ENCODE peak calls at places on chromosomes 5 and 9, in six cellular contexts. One of them, this sample, is unnamed.

GRCh38 chr5:162684145-162684544 is 616.6 kb downstream of the GABRG2 start:
- DNase-seq in activated T-cell treated with anti-CD3 and anti-CD28 coated beads, Interleukin-2, amount 50 U/mL, for 72 hours: no peak
- DNase-seq in IMR-90: no peak
- DNase-seq in activated naive CD8-positive, alpha-beta T cell treated with anti-CD3 and anti-CD28 coated beads, Interleukin-2, amount 50 U/mL, for 24 hours: no peak
- DNase-seq in HuH-7.5: no peak
- DNase-seq in GM10248: no peak
- DNase-seq in this sample: no peak

GRCh38 chr9:18668944-18669343 is 195.0 kb downstream of the ADAMTSL1 start:
- DNase-seq in HuH-7.5: no peak
- DNase-seq in GM10248: no peak
- DNase-seq in IMR-90: no peak
- DNase-seq in activated T-cell treated with anti-CD3 and anti-CD28 coated beads, Interleukin-2, amount 50 U/mL, for 72 hours: no peak
- DNase-seq in activated naive CD8-positive, alpha-beta T cell treated with anti-CD3 and anti-CD28 coated beads, Interleukin-2, amount 50 U/mL, for 24 hours: no peak
- DNase-seq in this sample: no peak

GRCh38 chr5:168356592-168356991 is 65.1 kb downstream of the WWC1 start:
- DNase-seq in HuH-7.5: no peak
- DNase-seq in activated T-cell treated with anti-CD3 and anti-CD28 coated beads, Interleukin-2, amount 50 U/mL, for 72 hours: no peak
- DNase-seq in IMR-90: no peak
- DNase-seq in GM10248: no peak
- DNase-seq in activated naive CD8-positive, alpha-beta T cell treated with anti-CD3 and anti-CD28 coated beads, Interleukin-2, amount 50 U/mL, for 24 hours: no peak
- DNase-seq in this sample: peak; percentile 14

GRCh38 chr5:66587771-66588170 is 8.4 kb upstream of the MAST4 start:
- DNase-seq in IMR-90: no peak
- DNase-seq in GM10248: no peak
- DNase-seq in activated T-cell treated with anti-CD3 and anti-CD28 coated beads, Interleukin-2, amount 50 U/mL, for 72 hours: no peak
- DNase-seq in activated naive CD8-positive, alpha-beta T cell treated with anti-CD3 and anti-CD28 coated beads, Interleukin-2, amount 50 U/mL, for 24 hours: no peak
- DNase-seq in HuH-7.5: no peak
- DNase-seq in this sample: no peak

GRCh38 chr5:150671509-150672236 is 10.6 kb downstream of the MYOZ3 start:
- DNase-seq in HuH-7.5: no peak
- DNase-seq in IMR-90: no peak
- DNase-seq in activated naive CD8-positive, alpha-beta T cell treated with anti-CD3 and anti-CD28 coated beads, Interleukin-2, amount 50 U/mL, for 24 hours: peak; percentile 18
- DNase-seq in GM10248: no peak
- DNase-seq in activated T-cell treated with anti-CD3 and anti-CD28 coated beads, Interleukin-2, amount 50 U/mL, for 72 hours: peak; percentile 37
- DNase-seq in this sample: no peak

GRCh38 chr5:176447538-176447981 is 625 bp upstream of the FAF2 start:
- DNase-seq in activated naive CD8-positive, alpha-beta T cell treated with anti-CD3 and anti-CD28 coated beads, Interleukin-2, amount 50 U/mL, for 24 hours: no peak
- DNase-seq in GM10248: no peak
- DNase-seq in activated T-cell treated with anti-CD3 and anti-CD28 coated beads, Interleukin-2, amount 50 U/mL, for 72 hours: no peak
- DNase-seq in IMR-90: no peak
- DNase-seq in HuH-7.5: peak; percentile 47
- DNase-seq in this sample: no peak

GRCh38 chr9:136095495-136096058 is 488 bp upstream of the NACC2 start:
- DNase-seq in IMR-90: peak; percentile 31
- DNase-seq in activated T-cell treated with anti-CD3 and anti-CD28 coated beads, Interleukin-2, amount 50 U/mL, for 72 hours: peak; percentile 34
- DNase-seq in activated naive CD8-positive, alpha-beta T cell treated with anti-CD3 and anti-CD28 coated beads, Interleukin-2, amount 50 U/mL, for 24 hours: no peak
- DNase-seq in GM10248: no peak
- DNase-seq in HuH-7.5: peak; percentile 81
- DNase-seq in this sample: no peak

GRCh38 chr9:129879103-129879699 is 43.9 kb downstream of the USP20 start:
- DNase-seq in HuH-7.5: no peak
- DNase-seq in IMR-90: no peak
- DNase-seq in activated T-cell treated with anti-CD3 and anti-CD28 coated beads, Interleukin-2, amount 50 U/mL, for 72 hours: no peak
- DNase-seq in activated naive CD8-positive, alpha-beta T cell treated with anti-CD3 and anti-CD28 coated beads, Interleukin-2, amount 50 U/mL, for 24 hours: no peak
- DNase-seq in GM10248: no peak
- DNase-seq in this sample: no peak

GRCh38 chr5:114477816-114478330 is 116.0 kb downstream of the KCNN2 start:
- DNase-seq in activated naive CD8-positive, alpha-beta T cell treated with anti-CD3 and anti-CD28 coated beads, Interleukin-2, amount 50 U/mL, for 24 hours: no peak
- DNase-seq in GM10248: no peak
- DNase-seq in HuH-7.5: no peak
- DNase-seq in IMR-90: peak; percentile 4
- DNase-seq in activated T-cell treated with anti-CD3 and anti-CD28 coated beads, Interleukin-2, amount 50 U/mL, for 72 hours: no peak
- DNase-seq in this sample: no peak

GRCh38 chr9:125867752-125868400 is 120.7 kb downstream of the PBX3 start:
- DNase-seq in activated T-cell treated with anti-CD3 and anti-CD28 coated beads, Interleukin-2, amount 50 U/mL, for 72 hours: no peak
- DNase-seq in HuH-7.5: no peak
- DNase-seq in GM10248: no peak
- DNase-seq in IMR-90: peak; percentile 44
- DNase-seq in activated naive CD8-positive, alpha-beta T cell treated with anti-CD3 and anti-CD28 coated beads, Interleukin-2, amount 50 U/mL, for 24 hours: no peak
- DNase-seq in this sample: no peak

GRCh38 chr5:171143926-171144325 is 165.1 kb upstream of the TLX3 start:
- DNase-seq in HuH-7.5: no peak
- DNase-seq in activated T-cell treated with anti-CD3 and anti-CD28 coated beads, Interleukin-2, amount 50 U/mL, for 72 hours: no peak
- DNase-seq in activated naive CD8-positive, alpha-beta T cell treated with anti-CD3 and anti-CD28 coated beads, Interleukin-2, amount 50 U/mL, for 24 hours: no peak
- DNase-seq in IMR-90: no peak
- DNase-seq in GM10248: no peak
- DNase-seq in this sample: no peak

GRCh38 chr9:122127396-122127798 is 32.2 kb downstream of the NDUFA8 start:
- DNase-seq in HuH-7.5: no peak
- DNase-seq in GM10248: no peak
- DNase-seq in IMR-90: no peak
- DNase-seq in activated T-cell treated with anti-CD3 and anti-CD28 coated beads, Interleukin-2, amount 50 U/mL, for 72 hours: no peak
- DNase-seq in activated naive CD8-positive, alpha-beta T cell treated with anti-CD3 and anti-CD28 coated beads, Interleukin-2, amount 50 U/mL, for 24 hours: peak; percentile 27
- DNase-seq in this sample: peak; percentile 61

GRCh38 chr5:14168793-14169262 is 25.7 kb downstream of the TRIO start:
- DNase-seq in GM10248: no peak
- DNase-seq in activated naive CD8-positive, alpha-beta T cell treated with anti-CD3 and anti-CD28 coated beads, Interleukin-2, amount 50 U/mL, for 24 hours: no peak
- DNase-seq in IMR-90: no peak
- DNase-seq in activated T-cell treated with anti-CD3 and anti-CD28 coated beads, Interleukin-2, amount 50 U/mL, for 72 hours: no peak
- DNase-seq in HuH-7.5: no peak
- DNase-seq in this sample: no peak

GRCh38 chr9:114007991-114008666 is 70.0 kb downstream of the AMBP start:
- DNase-seq in activated naive CD8-positive, alpha-beta T cell treated with anti-CD3 and anti-CD28 coated beads, Interleukin-2, amount 50 U/mL, for 24 hours: no peak
- DNase-seq in IMR-90: no peak
- DNase-seq in activated T-cell treated with anti-CD3 and anti-CD28 coated beads, Interleukin-2, amount 50 U/mL, for 72 hours: no peak
- DNase-seq in GM10248: no peak
- DNase-seq in HuH-7.5: no peak
- DNase-seq in this sample: peak; percentile 46

GRCh38 chr9:91809581-91810285 is 140.3 kb downstream of the ROR2 start:
- DNase-seq in activated naive CD8-positive, alpha-beta T cell treated with anti-CD3 and anti-CD28 coated beads, Interleukin-2, amount 50 U/mL, for 24 hours: no peak
- DNase-seq in IMR-90: peak; percentile 53
- DNase-seq in HuH-7.5: no peak
- DNase-seq in activated T-cell treated with anti-CD3 and anti-CD28 coated beads, Interleukin-2, amount 50 U/mL, for 72 hours: no peak
- DNase-seq in GM10248: no peak
- DNase-seq in this sample: peak; percentile 67

GRCh38 chr5:138724470-138725146 is 28.6 kb upstream of the CTNNA1 start:
- DNase-seq in activated naive CD8-positive, alpha-beta T cell treated with anti-CD3 and anti-CD28 coated beads, Interleukin-2, amount 50 U/mL, for 24 hours: no peak
- DNase-seq in GM10248: no peak
- DNase-seq in IMR-90: no peak
- DNase-seq in HuH-7.5: no peak
- DNase-seq in activated T-cell treated with anti-CD3 and anti-CD28 coated beads, Interleukin-2, amount 50 U/mL, for 72 hours: no peak
- DNase-seq in this sample: peak; percentile 81

GRCh38 chr9:124869986-124870560 is 8.1 kb downstream of the ARPC5L start:
- DNase-seq in activated naive CD8-positive, alpha-beta T cell treated with anti-CD3 and anti-CD28 coated beads, Interleukin-2, amount 50 U/mL, for 24 hours: peak; percentile 87
- DNase-seq in IMR-90: peak; percentile 37
- DNase-seq in HuH-7.5: no peak
- DNase-seq in GM10248: peak; percentile 69
- DNase-seq in activated T-cell treated with anti-CD3 and anti-CD28 coated beads, Interleukin-2, amount 50 U/mL, for 72 hours: peak; percentile 92
- DNase-seq in this sample: no peak

GRCh38 chr5:49953-50544 is 41.9 kb upstream of the PLEKHG4B start:
- DNase-seq in activated naive CD8-positive, alpha-beta T cell treated with anti-CD3 and anti-CD28 coated beads, Interleukin-2, amount 50 U/mL, for 24 hours: no peak
- DNase-seq in HuH-7.5: no peak
- DNase-seq in activated T-cell treated with anti-CD3 and anti-CD28 coated beads, Interleukin-2, amount 50 U/mL, for 72 hours: no peak
- DNase-seq in IMR-90: no peak
- DNase-seq in GM10248: no peak
- DNase-seq in this sample: no peak

GRCh38 chr9:137708590-137709284 is 89.9 kb downstream of the EHMT1 start:
- DNase-seq in HuH-7.5: no peak
- DNase-seq in IMR-90: no peak
- DNase-seq in activated T-cell treated with anti-CD3 and anti-CD28 coated beads, Interleukin-2, amount 50 U/mL, for 72 hours: no peak
- DNase-seq in GM10248: no peak
- DNase-seq in activated naive CD8-positive, alpha-beta T cell treated with anti-CD3 and anti-CD28 coated beads, Interleukin-2, amount 50 U/mL, for 24 hours: no peak
- DNase-seq in this sample: no peak

GRCh38 chr5:87751801-87752200 is 339.1 kb upstream of the CCNH start:
- DNase-seq in activated naive CD8-positive, alpha-beta T cell treated with anti-CD3 and anti-CD28 coated beads, Interleukin-2, amount 50 U/mL, for 24 hours: no peak
- DNase-seq in GM10248: no peak
- DNase-seq in IMR-90: no peak
- DNase-seq in activated T-cell treated with anti-CD3 and anti-CD28 coated beads, Interleukin-2, amount 50 U/mL, for 72 hours: no peak
- DNase-seq in HuH-7.5: no peak
- DNase-seq in this sample: no peak

GRCh38 chr5:35819656-35820055 is 37.0 kb upstream of the IL7R start:
- DNase-seq in IMR-90: no peak
- DNase-seq in activated naive CD8-positive, alpha-beta T cell treated with anti-CD3 and anti-CD28 coated beads, Interleukin-2, amount 50 U/mL, for 24 hours: no peak
- DNase-seq in activated T-cell treated with anti-CD3 and anti-CD28 coated beads, Interleukin-2, amount 50 U/mL, for 72 hours: no peak
- DNase-seq in HuH-7.5: no peak
- DNase-seq in GM10248: no peak
- DNase-seq in this sample: no peak

GRCh38 chr5:126948453-126948852 is 81.9 kb downstream of the MARCHF3 start:
- DNase-seq in activated naive CD8-positive, alpha-beta T cell treated with anti-CD3 and anti-CD28 coated beads, Interleukin-2, amount 50 U/mL, for 24 hours: no peak
- DNase-seq in activated T-cell treated with anti-CD3 and anti-CD28 coated beads, Interleukin-2, amount 50 U/mL, for 72 hours: no peak
- DNase-seq in GM10248: no peak
- DNase-seq in IMR-90: no peak
- DNase-seq in HuH-7.5: no peak
- DNase-seq in this sample: no peak

GRCh38 chr5:76303917-76304316 is 99.2 kb upstream of the IQGAP2 start:
- DNase-seq in activated T-cell treated with anti-CD3 and anti-CD28 coated beads, Interleukin-2, amount 50 U/mL, for 72 hours: peak; percentile 33
- DNase-seq in IMR-90: no peak
- DNase-seq in GM10248: peak; percentile 43
- DNase-seq in activated naive CD8-positive, alpha-beta T cell treated with anti-CD3 and anti-CD28 coated beads, Interleukin-2, amount 50 U/mL, for 24 hours: peak; percentile 33
- DNase-seq in HuH-7.5: no peak
- DNase-seq in this sample: no peak

GRCh38 chr5:36777105-36777757 is 99.3 kb upstream of the NIPBL start:
- DNase-seq in HuH-7.5: peak; percentile 74
- DNase-seq in IMR-90: peak; percentile 27
- DNase-seq in activated naive CD8-positive, alpha-beta T cell treated with anti-CD3 and anti-CD28 coated beads, Interleukin-2, amount 50 U/mL, for 24 hours: no peak
- DNase-seq in activated T-cell treated with anti-CD3 and anti-CD28 coated beads, Interleukin-2, amount 50 U/mL, for 72 hours: no peak
- DNase-seq in GM10248: no peak
- DNase-seq in this sample: no peak

GRCh38 chr5:163248333-163248732 is 189.1 kb upstream of the CCNG1 start:
- DNase-seq in activated naive CD8-positive, alpha-beta T cell treated with anti-CD3 and anti-CD28 coated beads, Interleukin-2, amount 50 U/mL, for 24 hours: no peak
- DNase-seq in HuH-7.5: no peak
- DNase-seq in IMR-90: no peak
- DNase-seq in GM10248: no peak
- DNase-seq in activated T-cell treated with anti-CD3 and anti-CD28 coated beads, Interleukin-2, amount 50 U/mL, for 72 hours: no peak
- DNase-seq in this sample: no peak

GRCh38 chr5:83253731-83254130 is 176.4 kb downstream of the XRCC4 start:
- DNase-seq in activated T-cell treated with anti-CD3 and anti-CD28 coated beads, Interleukin-2, amount 50 U/mL, for 72 hours: no peak
- DNase-seq in HuH-7.5: no peak
- DNase-seq in IMR-90: no peak
- DNase-seq in GM10248: no peak
- DNase-seq in activated naive CD8-positive, alpha-beta T cell treated with anti-CD3 and anti-CD28 coated beads, Interleukin-2, amount 50 U/mL, for 24 hours: no peak
- DNase-seq in this sample: no peak

GRCh38 chr9:130718576-130718975 is 25.0 kb downstream of the EXOSC2 start:
- DNase-seq in activated naive CD8-positive, alpha-beta T cell treated with anti-CD3 and anti-CD28 coated beads, Interleukin-2, amount 50 U/mL, for 24 hours: no peak
- DNase-seq in IMR-90: no peak
- DNase-seq in GM10248: no peak
- DNase-seq in HuH-7.5: no peak
- DNase-seq in activated T-cell treated with anti-CD3 and anti-CD28 coated beads, Interleukin-2, amount 50 U/mL, for 72 hours: no peak
- DNase-seq in this sample: no peak

GRCh38 chr5:82952326-82952725 is 124.9 kb downstream of the TMEM167A start:
- DNase-seq in HuH-7.5: no peak
- DNase-seq in activated T-cell treated with anti-CD3 and anti-CD28 coated beads, Interleukin-2, amount 50 U/mL, for 72 hours: no peak
- DNase-seq in GM10248: no peak
- DNase-seq in IMR-90: peak; percentile 6
- DNase-seq in activated naive CD8-positive, alpha-beta T cell treated with anti-CD3 and anti-CD28 coated beads, Interleukin-2, amount 50 U/mL, for 24 hours: no peak
- DNase-seq in this sample: no peak

GRCh38 chr5:124580925-124581821 is 165.3 kb downstream of the ZNF608 start:
- DNase-seq in IMR-90: no peak
- DNase-seq in activated T-cell treated with anti-CD3 and anti-CD28 coated beads, Interleukin-2, amount 50 U/mL, for 72 hours: no peak
- DNase-seq in activated naive CD8-positive, alpha-beta T cell treated with anti-CD3 and anti-CD28 coated beads, Interleukin-2, amount 50 U/mL, for 24 hours: no peak
- DNase-seq in HuH-7.5: no peak
- DNase-seq in GM10248: no peak
- DNase-seq in this sample: no peak

GRCh38 chr9:21810881-21811280 is 8.4 kb downstream of the MTAP start:
- DNase-seq in IMR-90: no peak
- DNase-seq in HuH-7.5: no peak
- DNase-seq in activated naive CD8-positive, alpha-beta T cell treated with anti-CD3 and anti-CD28 coated beads, Interleukin-2, amount 50 U/mL, for 24 hours: no peak
- DNase-seq in GM10248: no peak
- DNase-seq in activated T-cell treated with anti-CD3 and anti-CD28 coated beads, Interleukin-2, amount 50 U/mL, for 72 hours: no peak
- DNase-seq in this sample: no peak

GRCh38 chr5:2690293-2690692 is 61.2 kb downstream of the IRX2 start:
- DNase-seq in activated naive CD8-positive, alpha-beta T cell treated with anti-CD3 and anti-CD28 coated beads, Interleukin-2, amount 50 U/mL, for 24 hours: no peak
- DNase-seq in IMR-90: no peak
- DNase-seq in GM10248: no peak
- DNase-seq in HuH-7.5: no peak
- DNase-seq in activated T-cell treated with anti-CD3 and anti-CD28 coated beads, Interleukin-2, amount 50 U/mL, for 72 hours: no peak
- DNase-seq in this sample: no peak

GRCh38 chr5:148970228-148970627 is 92.6 kb downstream of the SH3TC2 start:
- DNase-seq in GM10248: no peak
- DNase-seq in activated naive CD8-positive, alpha-beta T cell treated with anti-CD3 and anti-CD28 coated beads, Interleukin-2, amount 50 U/mL, for 24 hours: no peak
- DNase-seq in HuH-7.5: no peak
- DNase-seq in IMR-90: no peak
- DNase-seq in activated T-cell treated with anti-CD3 and anti-CD28 coated beads, Interleukin-2, amount 50 U/mL, for 72 hours: no peak
- DNase-seq in this sample: peak; percentile 71